ENCODE peak calls at places on chromosomes 11 and 22, in seven cellular contexts. One of them, this sample, is unnamed.

GRCh38 chr22:20107951-20108756 is 7.8 kb upstream of the RANBP1 start:
- DNase-seq in stomach: no peak
- DNase-seq in Calu3: no peak
- DNase-seq in activated CD4-positive, alpha-beta T cell treated with anti-CD3 and anti-CD28 coated beads for 1 hour: no peak
- DNase-seq in RWPE2: no peak
- DNase-seq in OCI-M1: no peak
- DNase-seq in stimulated activated CD4-positive, alpha-beta T cell treated with anti-CD3 and anti-CD28 coated beads, Interleukin-12 subunit alpha, Interleukin-12 subunit beta, amount 100 ng/mL, for 48 hours: no peak
- DNase-seq in this sample: no peak

GRCh38 chr22:19398206-19398605 is 33.3 kb downstream of the HIRA start:
- DNase-seq in stomach: no peak
- DNase-seq in Calu3: no peak
- DNase-seq in activated CD4-positive, alpha-beta T cell treated with anti-CD3 and anti-CD28 coated beads for 1 hour: no peak
- DNase-seq in RWPE2: no peak
- DNase-seq in OCI-M1: no peak
- DNase-seq in stimulated activated CD4-positive, alpha-beta T cell treated with anti-CD3 and anti-CD28 coated beads, Interleukin-12 subunit alpha, Interleukin-12 subunit beta, amount 100 ng/mL, for 48 hours: no peak
- DNase-seq in this sample: no peak

GRCh38 chr11:10392680-10393079 is 62.4 kb upstream of the AMPD3 start:
- DNase-seq in stomach: no peak
- DNase-seq in Calu3: no peak
- DNase-seq in activated CD4-positive, alpha-beta T cell treated with anti-CD3 and anti-CD28 coated beads for 1 hour: no peak
- DNase-seq in RWPE2: no peak
- DNase-seq in OCI-M1: no peak
- DNase-seq in stimulated activated CD4-positive, alpha-beta T cell treated with anti-CD3 and anti-CD28 coated beads, Interleukin-12 subunit alpha, Interleukin-12 subunit beta, amount 100 ng/mL, for 48 hours: no peak
- DNase-seq in this sample: no peak

GRCh38 chr11:107591446-107592236 is 694 bp downstream of the ELMOD1 start:
- DNase-seq in stomach: no peak
- DNase-seq in Calu3: peak; percentile 3
- DNase-seq in activated CD4-positive, alpha-beta T cell treated with anti-CD3 and anti-CD28 coated beads for 1 hour: peak; percentile 21
- DNase-seq in RWPE2: no peak
- DNase-seq in OCI-M1: no peak
- DNase-seq in stimulated activated CD4-positive, alpha-beta T cell treated with anti-CD3 and anti-CD28 coated beads, Interleukin-12 subunit alpha, Interleukin-12 subunit beta, amount 100 ng/mL, for 48 hours: peak; percentile 35
- DNase-seq in this sample: no peak

GRCh38 chr11:132423266-132423665 is 1052.9 kb downstream of the NTM start:
- DNase-seq in stomach: no peak
- DNase-seq in Calu3: no peak
- DNase-seq in activated CD4-positive, alpha-beta T cell treated with anti-CD3 and anti-CD28 coated beads for 1 hour: no peak
- DNase-seq in RWPE2: no peak
- DNase-seq in OCI-M1: no peak
- DNase-seq in stimulated activated CD4-positive, alpha-beta T cell treated with anti-CD3 and anti-CD28 coated beads, Interleukin-12 subunit alpha, Interleukin-12 subunit beta, amount 100 ng/mL, for 48 hours: no peak
- DNase-seq in this sample: no peak

GRCh38 chr11:124233376-124233775 is 7.5 kb upstream of the OR8G1 start:
- DNase-seq in stomach: no peak
- DNase-seq in Calu3: no peak
- DNase-seq in activated CD4-positive, alpha-beta T cell treated with anti-CD3 and anti-CD28 coated beads for 1 hour: no peak
- DNase-seq in RWPE2: no peak
- DNase-seq in OCI-M1: no peak
- DNase-seq in stimulated activated CD4-positive, alpha-beta T cell treated with anti-CD3 and anti-CD28 coated beads, Interleukin-12 subunit alpha, Interleukin-12 subunit beta, amount 100 ng/mL, for 48 hours: no peak
- DNase-seq in this sample: no peak

GRCh38 chr11:69814902-69815301 is 4.3 kb downstream of the FGF3 start:
- DNase-seq in stomach: no peak
- DNase-seq in Calu3: no peak
- DNase-seq in activated CD4-positive, alpha-beta T cell treated with anti-CD3 and anti-CD28 coated beads for 1 hour: no peak
- DNase-seq in RWPE2: no peak
- DNase-seq in OCI-M1: no peak
- DNase-seq in stimulated activated CD4-positive, alpha-beta T cell treated with anti-CD3 and anti-CD28 coated beads, Interleukin-12 subunit alpha, Interleukin-12 subunit beta, amount 100 ng/mL, for 48 hours: no peak
- DNase-seq in this sample: no peak

GRCh38 chr11:12502950-12503579 is 125.7 kb downstream of the PARVA start:
- DNase-seq in stomach: no peak
- DNase-seq in Calu3: no peak
- DNase-seq in activated CD4-positive, alpha-beta T cell treated with anti-CD3 and anti-CD28 coated beads for 1 hour: no peak
- DNase-seq in RWPE2: no peak
- DNase-seq in OCI-M1: no peak
- DNase-seq in stimulated activated CD4-positive, alpha-beta T cell treated with anti-CD3 and anti-CD28 coated beads, Interleukin-12 subunit alpha, Interleukin-12 subunit beta, amount 100 ng/mL, for 48 hours: no peak
- DNase-seq in this sample: no peak

GRCh38 chr11:100151944-100152343 is 535.1 kb upstream of the ARHGAP42 start:
- DNase-seq in stomach: no peak
- DNase-seq in Calu3: no peak
- DNase-seq in activated CD4-positive, alpha-beta T cell treated with anti-CD3 and anti-CD28 coated beads for 1 hour: no peak
- DNase-seq in RWPE2: no peak
- DNase-seq in OCI-M1: peak; percentile 18
- DNase-seq in stimulated activated CD4-positive, alpha-beta T cell treated with anti-CD3 and anti-CD28 coated beads, Interleukin-12 subunit alpha, Interleukin-12 subunit beta, amount 100 ng/mL, for 48 hours: no peak
- DNase-seq in this sample: no peak

GRCh38 chr11:77151804-77152513 is 23.9 kb downstream of the MYO7A start:
- DNase-seq in stomach: no peak
- DNase-seq in Calu3: no peak
- DNase-seq in activated CD4-positive, alpha-beta T cell treated with anti-CD3 and anti-CD28 coated beads for 1 hour: no peak
- DNase-seq in RWPE2: no peak
- DNase-seq in OCI-M1: peak; percentile 89
- DNase-seq in stimulated activated CD4-positive, alpha-beta T cell treated with anti-CD3 and anti-CD28 coated beads, Interleukin-12 subunit alpha, Interleukin-12 subunit beta, amount 100 ng/mL, for 48 hours: peak; percentile 65
- DNase-seq in this sample: no peak

GRCh38 chr11:122516686-122517085 is 138.8 kb upstream of the UBASH3B start:
- DNase-seq in stomach: no peak
- DNase-seq in Calu3: no peak
- DNase-seq in activated CD4-positive, alpha-beta T cell treated with anti-CD3 and anti-CD28 coated beads for 1 hour: no peak
- DNase-seq in RWPE2: no peak
- DNase-seq in OCI-M1: no peak
- DNase-seq in stimulated activated CD4-positive, alpha-beta T cell treated with anti-CD3 and anti-CD28 coated beads, Interleukin-12 subunit alpha, Interleukin-12 subunit beta, amount 100 ng/mL, for 48 hours: no peak
- DNase-seq in this sample: no peak

GRCh38 chr11:62689421-62690183 is at the start of gene LRRN4CL:
- DNase-seq in stomach: peak; percentile 36
- DNase-seq in Calu3: no peak
- DNase-seq in activated CD4-positive, alpha-beta T cell treated with anti-CD3 and anti-CD28 coated beads for 1 hour: no peak
- DNase-seq in RWPE2: no peak
- DNase-seq in OCI-M1: no peak
- DNase-seq in stimulated activated CD4-positive, alpha-beta T cell treated with anti-CD3 and anti-CD28 coated beads, Interleukin-12 subunit alpha, Interleukin-12 subunit beta, amount 100 ng/mL, for 48 hours: no peak
- DNase-seq in this sample: no peak

GRCh38 chr22:45993841-45994240 is 16.9 kb upstream of the WNT7B start:
- DNase-seq in stomach: no peak
- DNase-seq in Calu3: no peak
- DNase-seq in activated CD4-positive, alpha-beta T cell treated with anti-CD3 and anti-CD28 coated beads for 1 hour: no peak
- DNase-seq in RWPE2: no peak
- DNase-seq in OCI-M1: no peak
- DNase-seq in stimulated activated CD4-positive, alpha-beta T cell treated with anti-CD3 and anti-CD28 coated beads, Interleukin-12 subunit alpha, Interleukin-12 subunit beta, amount 100 ng/mL, for 48 hours: no peak
- DNase-seq in this sample: no peak

GRCh38 chr11:79026803-79027445 is 413.9 kb downstream of the TENM4 start:
- DNase-seq in stomach: no peak
- DNase-seq in Calu3: no peak
- DNase-seq in activated CD4-positive, alpha-beta T cell treated with anti-CD3 and anti-CD28 coated beads for 1 hour: no peak
- DNase-seq in RWPE2: no peak
- DNase-seq in OCI-M1: peak; percentile 83
- DNase-seq in stimulated activated CD4-positive, alpha-beta T cell treated with anti-CD3 and anti-CD28 coated beads, Interleukin-12 subunit alpha, Interleukin-12 subunit beta, amount 100 ng/mL, for 48 hours: no peak
- DNase-seq in this sample: no peak

GRCh38 chr22:47329727-47330653 is 567.5 kb downstream of the TBC1D22A start:
- DNase-seq in stomach: no peak
- DNase-seq in Calu3: no peak
- DNase-seq in activated CD4-positive, alpha-beta T cell treated with anti-CD3 and anti-CD28 coated beads for 1 hour: no peak
- DNase-seq in RWPE2: no peak
- DNase-seq in OCI-M1: no peak
- DNase-seq in stimulated activated CD4-positive, alpha-beta T cell treated with anti-CD3 and anti-CD28 coated beads, Interleukin-12 subunit alpha, Interleukin-12 subunit beta, amount 100 ng/mL, for 48 hours: no peak
- DNase-seq in this sample: no peak

GRCh38 chr22:24156146-24156914 is 25.0 kb upstream of the SUSD2 start:
- DNase-seq in stomach: peak; percentile 45
- DNase-seq in Calu3: peak; percentile 29
- DNase-seq in activated CD4-positive, alpha-beta T cell treated with anti-CD3 and anti-CD28 coated beads for 1 hour: peak; percentile 52
- DNase-seq in RWPE2: no peak
- DNase-seq in OCI-M1: peak; percentile 80
- DNase-seq in stimulated activated CD4-positive, alpha-beta T cell treated with anti-CD3 and anti-CD28 coated beads, Interleukin-12 subunit alpha, Interleukin-12 subunit beta, amount 100 ng/mL, for 48 hours: peak; percentile 40
- DNase-seq in this sample: peak; percentile 41

GRCh38 chr11:61032824-61033223 is 61.3 kb downstream of the CD6 start:
- DNase-seq in stomach: no peak
- DNase-seq in Calu3: no peak
- DNase-seq in activated CD4-positive, alpha-beta T cell treated with anti-CD3 and anti-CD28 coated beads for 1 hour: no peak
- DNase-seq in RWPE2: no peak
- DNase-seq in OCI-M1: no peak
- DNase-seq in stimulated activated CD4-positive, alpha-beta T cell treated with anti-CD3 and anti-CD28 coated beads, Interleukin-12 subunit alpha, Interleukin-12 subunit beta, amount 100 ng/mL, for 48 hours: no peak
- DNase-seq in this sample: no peak